ENCODE peak calls at places on chromosomes 6 and 20, in four cellular contexts. G, C, S and K are unnamed samples.

GRCh38 chr6:110856296-110856695 is 18.3 kb upstream of the AMD1 start:
- ATAC-seq in C (peak; percentile 33), S (no peak), G (no peak), K (no peak)

GRCh38 chr6:122751291-122751690 is 28.2 kb upstream of the FABP7 start:
- ATAC-seq in G (peak; percentile 91), S (no peak), C (no peak), K (no peak)

GRCh38 chr6:16760536-16761468 is at the start of gene ATXN1:
- ATAC-seq in C (no peak), S (peak; percentile 36), G (no peak), K (no peak)

GRCh38 chr6:138979813-138980668 is 8.0 kb downstream of the REPS1 start:
- ATAC-seq in S (no peak), G (no peak), C (no peak), K (no peak)

GRCh38 chr6:69795469-69796080 is 1.2 kb downstream of the LMBRD1 start:
- ATAC-seq in G (no peak), C (no peak), S (no peak), K (no peak)

GRCh38 chr20:23873370-23874015 is 6.1 kb downstream of the CST5 start:
- ATAC-seq in C (no peak), S (no peak), G (peak; percentile 39), K (no peak)

GRCh38 chr6:26493258-26493657 is 6.8 kb upstream of the BTN1A1 start:
- ATAC-seq in G (peak; percentile 80), C (no peak), S (no peak), K (no peak)

GRCh38 chr6:37187321-37188022 is 17.5 kb downstream of the PIM1 start:
- ATAC-seq in S (no peak), C (no peak), G (no peak), K (no peak)

GRCh38 chr6:168499045-168499650 is 58.2 kb downstream of the SMOC2 start:
- ATAC-seq in S (no peak), G (no peak), C (no peak), K (no peak)

GRCh38 chr20:61516398-61517208 is 264.5 kb downstream of the CDH4 start:
- ATAC-seq in S (no peak), C (no peak), G (no peak), K (no peak)

GRCh38 chr6:107668826-107669474 is 155.2 kb downstream of the SCML4 start:
- ATAC-seq in S (no peak), G (peak; percentile 92), C (no peak), K (no peak)

GRCh38 chr6:93300661-93301060 is 118.7 kb downstream of the EPHA7 start:
- ATAC-seq in G (no peak), C (no peak), S (no peak), K (no peak)

GRCh38 chr6:74410630-74411029 is 714.6 kb downstream of the CD109 start:
- ATAC-seq in G (no peak), S (no peak), C (no peak), K (no peak)

GRCh38 chr6:64874776-64875175 is 832.2 kb downstream of the EYS start:
- ATAC-seq in G (no peak), C (peak; percentile 74), S (no peak), K (no peak)

GRCh38 chr20:13219327-13220193 is 1.5 kb upstream of the ISM1 start:
- ATAC-seq in G (no peak), S (no peak), C (peak; percentile 28), K (no peak)

GRCh38 chr6:156848123-156848522 is 70.9 kb downstream of the ARID1B start:
- ATAC-seq in C (no peak), G (no peak), S (no peak), K (no peak)

GRCh38 chr6:5139828-5140771 is 55.0 kb downstream of the PPP1R3G start:
- ATAC-seq in C (no peak), S (no peak), G (no peak), K (no peak)

GRCh38 chr6:33581186-33581585 is 1.1 kb upstream of the BAK1 start:
- ATAC-seq in G (no peak), C (no peak), S (no peak), K (no peak)

GRCh38 chr20:51500311-51500710 is 42.2 kb downstream of the NFATC2 start:
- ATAC-seq in S (no peak), C (peak; percentile 92), G (peak; percentile 82), K (no peak)

GRCh38 chr6:2921520-2922115 is 18.5 kb upstream of the SERPINB9 start:
- ATAC-seq in G (no peak), C (no peak), S (no peak), K (no peak)